ENCODE peak calls at places on chromosomes 2 and 18, in seven cellular contexts. V is psoas muscle; K is IMR-90; B is A673; I is heart right ventricle; A is right cardiac atrium; E is CD8-positive, alpha-beta memory T cell. U is an unnamed sample.

GRCh38 chr2:122999823-123000222 is 1025.3 kb upstream of the CNTNAP5 start:
- DNase-seq in B (no peak), E (no peak), V (no peak), K (no peak), A (no peak), I (no peak), U (no peak)

GRCh38 chr2:10497797-10498251 is 49.7 kb upstream of the ODC1 start:
- DNase-seq in A (peak; percentile 67), E (peak; percentile 57), V (peak; percentile 91), K (peak; percentile 83), B (peak; percentile 86), I (no peak), U (no peak)

GRCh38 chr18:31102020-31102684 is at the start of gene DSC2:
- DNase-seq in A (peak; percentile 68), B (no peak), I (peak; percentile 46), E (no peak), K (no peak), V (peak; percentile 47), U (peak; percentile 2)

GRCh38 chr2:12326449-12327190 is 390.1 kb upstream of the TRIB2 start:
- DNase-seq in I (no peak), B (no peak), K (no peak), V (no peak), A (no peak), E (no peak), U (no peak)

GRCh38 chr2:233072838-233073237 is 12.7 kb downstream of the INPP5D start:
- DNase-seq in A (no peak), V (no peak), I (no peak), K (no peak), B (no peak), E (no peak), U (no peak)

GRCh38 chr2:9327873-9328352 is 95.4 kb downstream of the ITGB1BP1 start:
- DNase-seq in B (no peak), A (no peak), I (no peak), E (no peak), V (no peak), K (peak; percentile 54), U (no peak)

GRCh38 chr2:60586081-60586480 is 32.6 kb upstream of the BCL11A start:
- DNase-seq in I (no peak), A (no peak), V (no peak), E (no peak), B (no peak), K (no peak), U (no peak)

GRCh38 chr2:50449306-50449705 is 582.6 kb downstream of the NRXN1 start:
- DNase-seq in K (no peak), A (no peak), E (no peak), V (no peak), I (no peak), B (no peak), U (no peak)

GRCh38 chr18:48893559-48894265 is 57.1 kb downstream of the SMAD7 start:
- DNase-seq in V (no peak), A (no peak), B (no peak), K (no peak), I (no peak), E (no peak), U (no peak)

GRCh38 chr2:159270744-159271379 is 15.6 kb downstream of the WDSUB1 start:
- DNase-seq in I (no peak), A (no peak), E (no peak), V (no peak), K (no peak), B (no peak), U (no peak)

GRCh38 chr2:148561389-148561788 is 83.2 kb upstream of the EPC2 start:
- DNase-seq in K (no peak), V (no peak), E (no peak), B (no peak), I (no peak), A (no peak), U (no peak)

GRCh38 chr18:10454800-10455550 is 540 bp downstream of the APCDD1 start:
- DNase-seq in I (peak; percentile 34), V (no peak), K (peak; percentile 20), E (no peak), B (peak; percentile 35), A (peak; percentile 74), U (no peak)

GRCh38 chr18:35477497-35477896 is 20.3 kb downstream of the INO80C start:
- DNase-seq in B (no peak), A (no peak), I (no peak), K (no peak), V (no peak), E (no peak), U (no peak)

GRCh38 chr2:160657206-160657605 is 163.6 kb upstream of the RBMS1 start:
- DNase-seq in V (no peak), A (no peak), K (no peak), B (peak; percentile 12), I (no peak), E (no peak), U (no peak)

GRCh38 chr2:20291106-20291564 is 59.5 kb downstream of the PUM2 start:
- DNase-seq in K (peak; percentile 82), E (no peak), I (no peak), V (no peak), A (no peak), B (peak; percentile 86), U (no peak)

GRCh38 chr2:128368437-128369125 is 49.9 kb upstream of the HS6ST1 start:
- DNase-seq in B (no peak), A (no peak), V (peak; percentile 23), K (no peak), E (no peak), I (no peak), U (no peak)

GRCh38 chr2:3217646-3218045 is 160.0 kb downstream of the EIPR1 start:
- DNase-seq in E (no peak), A (no peak), K (no peak), V (no peak), B (no peak), I (no peak), U (no peak)

DNA sequence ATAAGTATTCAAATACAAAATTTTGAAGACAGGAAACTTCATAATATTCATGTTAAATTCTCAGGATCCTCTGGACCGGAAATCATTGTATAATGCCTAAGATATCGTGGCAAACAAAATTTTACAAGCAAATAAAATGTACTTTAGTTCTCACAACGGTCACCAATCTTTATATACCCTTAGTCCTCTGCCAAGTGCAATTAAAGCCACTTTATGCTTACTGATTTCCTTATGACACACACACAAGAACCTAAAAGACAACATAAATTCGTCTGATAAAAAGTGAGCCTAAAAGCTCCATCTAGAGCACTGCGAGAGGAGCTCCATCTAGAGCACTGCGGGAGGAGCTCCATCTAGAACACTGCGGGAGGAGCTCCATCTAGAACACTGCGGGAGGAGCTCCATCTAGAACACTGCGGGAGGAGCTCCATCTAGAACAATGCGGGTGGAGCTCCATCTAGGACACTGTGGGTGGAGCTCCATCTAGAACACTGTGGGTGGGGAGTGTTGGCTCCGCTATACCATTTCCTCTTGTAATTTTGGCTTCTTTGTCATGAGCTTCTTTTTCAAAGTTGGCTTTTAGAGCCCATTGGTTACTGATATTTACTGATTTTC is 15.9 kb downstream of the ATP8B1 start:
- DNase-seq in V (no peak), A (no peak), I (no peak), B (peak; percentile 72), E (no peak), K (no peak), U (no peak)
- H3K27ac ChIP-seq in V (no peak overlapping the region), A (no peak overlapping the region), I (peak overlapping the region; percentile 64), B (peak overlapping the region; percentile 97), E (no peak overlapping the region), K (no peak overlapping the region), U (no peak overlapping the region)

GRCh38 chr2:156434461-156435291 is 1.5 kb upstream of the GPD2 start:
- DNase-seq in V (no peak), B (no peak), A (no peak), E (peak; percentile 2), I (no peak), K (peak; percentile 32), U (no peak)

GRCh38 chr2:156430236-156430977 is 5.8 kb upstream of the GPD2 start:
- DNase-seq in K (peak; percentile 40), B (no peak), I (no peak), E (no peak), A (no peak), V (no peak), U (no peak)

GRCh38 chr2:156427067-156427466 is 9.1 kb upstream of the GPD2 start:
- DNase-seq in I (no peak), E (no peak), K (no peak), B (no peak), A (no peak), V (no peak), U (no peak)

GRCh38 chr2:156429211-156429610 is 7.0 kb upstream of the GPD2 start:
- DNase-seq in A (no peak), K (no peak), B (no peak), I (no peak), E (no peak), V (no peak), U (no peak)

GRCh38 chr2:156430978-156431358 is 5.2 kb upstream of the GPD2 start:
- DNase-seq in A (no peak), I (no peak), E (no peak), B (peak; percentile 43), V (no peak), K (peak; percentile 73), U (no peak)
- H3K27ac ChIP-seq in A (no peak overlapping the region), I (no peak overlapping the region), E (peak overlapping the region; percentile 20), B (peak overlapping the region; percentile 14), V (peak overlapping the region; percentile 100), K (peak overlapping the region; percentile 37), U (no peak overlapping the region)

GRCh38 chr18:22176282-22176621 is 6.9 kb downstream of the GATA6 start:
- DNase-seq in B (no peak), K (no peak), V (no peak), A (no peak), E (no peak), I (no peak), U (no peak)
- H3K27ac ChIP-seq in B (no peak overlapping the region), K (no peak overlapping the region), V (no peak overlapping the region), A (peak overlapping the region; percentile 83), E (no peak overlapping the region), I (peak overlapping the region; percentile 98), U (no peak overlapping the region)

GRCh38 chr2:126661001-126661400 is 5.0 kb downstream of the GYPC start:
- DNase-seq in A (no peak), I (no peak), V (no peak), B (no peak), K (no peak), E (no peak), U (no peak)
- H3K27ac ChIP-seq in A (peak overlapping the region; percentile 10), I (peak overlapping the region; percentile 35), V (peak overlapping the region; percentile 97), B (no peak overlapping the region), K (no peak overlapping the region), E (no peak overlapping the region), U (no peak overlapping the region)

GRCh38 chr2:2014251-2014761 is 270.0 kb upstream of the PXDN start:
- DNase-seq in V (no peak), K (no peak), B (no peak), E (no peak), I (peak; percentile 38), A (peak; percentile 78), U (peak; percentile 48)

GRCh38 chr2:2013476-2013875 is 269.2 kb upstream of the PXDN start:
- DNase-seq in I (no peak), V (no peak), E (no peak), K (no peak), A (no peak), B (no peak), U (no peak)

GRCh38 chr2:2007551-2008501 is 263.5 kb upstream of the PXDN start:
- DNase-seq in E (no peak), B (no peak), I (no peak), V (no peak), K (no peak), A (no peak), U (no peak)

GRCh38 chr2:2012505-2012904 is 268.2 kb upstream of the PXDN start:
- DNase-seq in I (no peak), B (no peak), A (no peak), V (no peak), K (no peak), E (no peak), U (no peak)

GRCh38 chr2:2010266-2010665 is 266.0 kb upstream of the PXDN start:
- DNase-seq in A (no peak), B (no peak), I (no peak), K (no peak), E (no peak), V (no peak), U (no peak)
- H3K27ac ChIP-seq in A (no peak overlapping the region), B (no peak overlapping the region), I (no peak overlapping the region), K (no peak overlapping the region), E (no peak overlapping the region), V (no peak overlapping the region), U (no peak overlapping the region)